ENCODE peak calls at places on chromosomes 2 and 18, in four cellular contexts. P is activated CD4-positive, alpha-beta T cell treated with anti-CD3 and anti-CD28 coated beads, Interleukin-2, amount 10 ng/mL, durations not matched to agents 24 days and 14 days; T is T-helper 9 cell; S is endothelial cell of umbilical vein. O is an unnamed sample.

GRCh38 chr2:174597347-174598047 is at the start of gene WIPF1:
- DNase-seq in P (peak), S (peak), T (peak), O (no peak)

GRCh38 chr2:37230581-37230980 is 815 bp downstream of the CEBPZ start:
- DNase-seq in S (no peak), T (no peak), P (peak), O (no peak)

GRCh38 chr2:158009425-158009824 is 92.3 kb upstream of the UPP2 start:
- DNase-seq in P (no peak), T (no peak), S (no peak), O (no peak)

GRCh38 chr2:15627842-15628684 is 36.4 kb downstream of the DDX1 start:
- DNase-seq in T (no peak), S (no peak), P (no peak), O (no peak)

GRCh38 chr18:13191779-13192178 is 26.8 kb upstream of the LDLRAD4 start:
- DNase-seq in T (no peak), P (no peak), S (peak), O (no peak)

GRCh38 chr2:55232863-55233657 is 572 bp downstream of the RPS27A start:
- DNase-seq in S (peak), P (peak), T (peak), O (no peak)

GRCh38 chr2:143193121-143193520 is 63.9 kb downstream of the ARHGAP15 start:
- DNase-seq in S (no peak), P (no peak), T (no peak), O (no peak)

GRCh38 chr18:57294547-57294946 is 57.8 kb upstream of the ST8SIA3 start:
- DNase-seq in S (no peak), T (no peak), P (no peak), O (no peak)

GRCh38 chr18:79393626-79394401 is 1.9 kb upstream of the NFATC1 start:
- DNase-seq in S (peak), T (no peak), P (peak), O (peak)

GRCh38 chr2:29072971-29073725 is 1.2 kb downstream of the PCARE start:
- DNase-seq in S (no peak), T (no peak), P (no peak), O (no peak)

GRCh38 chr2:127348421-127349000 is 39.3 kb downstream of the MAP3K2 start:
- DNase-seq in T (no peak), S (no peak), P (no peak), O (no peak)

GRCh38 chr18:5879479-5879882 is 15.8 kb downstream of the TMEM200C start:
- DNase-seq in T (no peak), P (no peak), S (peak), O (no peak)

GRCh38 chr2:207828361-207829057 is 58.8 kb upstream of the FZD5 start:
- DNase-seq in P (no peak), T (no peak), S (peak), O (no peak)

GRCh38 chr18:69730664-69731063 is 217.0 kb downstream of the CD226 start:
- DNase-seq in P (no peak), T (no peak), S (no peak), O (no peak)

GRCh38 chr2:110105608-110106467 is 9.8 kb downstream of the MALL start:
- DNase-seq in P (no peak), T (no peak), S (peak), O (no peak)

GRCh38 chr2:202871161-202872141 is at the start of gene ICA1L:
- DNase-seq in S (peak), T (peak), P (peak), O (peak)

GRCh38 chr2:67612576-67612981 is 215.4 kb downstream of the ETAA1 start:
- DNase-seq in S (no peak), P (no peak), T (no peak), O (no peak)

GRCh38 chr2:221969087-221969829 is 329.5 kb downstream of the PAX3 start:
- DNase-seq in S (peak), P (no peak), T (no peak), O (peak)

GRCh38 chr2:33241581-33241980 is 234.9 kb upstream of the RASGRP3 start:
- DNase-seq in T (no peak), S (no peak), P (no peak), O (no peak)

GRCh38 chr2:157825885-157826284 is 50.2 kb downstream of the ACVR1 start:
- DNase-seq in S (no peak), P (no peak), T (no peak), O (peak)

GRCh38 chr2:37877457-37878315 is 47.4 kb upstream of the RMDN2 start:
- DNase-seq in T (no peak), P (peak), S (peak), O (no peak)

GRCh38 chr18:50509012-50509411 is 50.9 kb upstream of the MAPK4 start:
- DNase-seq in P (no peak), S (no peak), T (no peak), O (no peak)

GRCh38 chr2:27857417-27858172 is 32.6 kb downstream of the RBKS start:
- DNase-seq in S (no peak), T (no peak), P (no peak), O (peak)

GRCh38 chr2:234395801-234396478 is 100.9 kb downstream of the ARL4C start:
- DNase-seq in T (no peak), P (no peak), S (no peak), O (no peak)

GRCh38 chr2:30221531-30221930 is 9.8 kb upstream of the LBH start:
- DNase-seq in S (no peak), T (no peak), P (no peak), O (no peak)

GRCh38 chr2:24117902-24118301 is 5.2 kb downstream of the PFN4 start:
- DNase-seq in S (no peak), T (no peak), P (no peak), O (no peak)

GRCh38 chr2:25041928-25042320 is at the start of gene EFR3B:
- DNase-seq in S (peak), T (peak), P (peak), O (peak)

GRCh38 chr18:54740146-54740844 is 88.0 kb upstream of the RAB27B start:
- DNase-seq in S (peak), P (no peak), T (no peak), O (no peak)

GRCh38 chr2:120822908-120823307 is 87.2 kb downstream of the GLI2 start:
- DNase-seq in S (no peak), T (no peak), P (no peak), O (no peak)

GRCh38 chr18:62505669-62506494 is 16.9 kb upstream of the ZCCHC2 start:
- DNase-seq in P (peak), S (peak), T (no peak), O (no peak)

GRCh38 chr2:135219226-135219625 is 167.1 kb downstream of the RAB3GAP1 start:
- DNase-seq in P (no peak), S (no peak), T (no peak), O (no peak)

GRCh38 chr2:158052761-158053160 is 48.9 kb upstream of the UPP2 start:
- DNase-seq in P (peak), S (no peak), T (no peak), O (no peak)

GRCh38 chr2:27123302-27124150 is at the start of gene ABHD1:
- DNase-seq in T (peak), P (peak), S (peak), O (no peak)

GRCh38 chr18:8556424-8556823 is 52.8 kb upstream of the RAB12 start:
- DNase-seq in P (no peak), S (no peak), T (no peak), O (no peak)

GRCh38 chr18:54531402-54532065 is 59.5 kb upstream of the DYNAP start:
- DNase-seq in P (peak), S (no peak), T (no peak), O (no peak)

GRCh38 chr2:127255721-127256120 is 35.6 kb upstream of the CYP27C1 start:
- DNase-seq in T (no peak), S (no peak), P (no peak), O (no peak)

GRCh38 chr2:64807417-64807816 is 153.7 kb upstream of the SERTAD2 start:
- DNase-seq in S (peak), P (peak), T (no peak), O (peak)

O was measured in GM04503.